ENCODE peak calls at places on chromosomes 12 and 14, in six cellular contexts. R, N, G, S, O and F are unnamed samples.

GRCh38 chr12:49791700-49792099 is 36.5 kb downstream of the NCKAP5L start:
- DNase-seq in R (no peak), S (no peak), O (no peak), G (no peak), N (no peak), F (no peak)

GRCh38 chr12:132385375-132385774 is 56.0 kb upstream of the GALNT9 start:
- DNase-seq in G (no peak), S (no peak), O (no peak), R (no peak), N (no peak), F (no peak)

GRCh38 chr12:17456486-17456885 is 633.5 kb downstream of the RERGL start:
- DNase-seq in O (no peak), R (no peak), G (no peak), N (no peak), S (no peak), F (peak)

GRCh38 chr12:111942557-111942956 is 70.4 kb downstream of the TMEM116 start:
- DNase-seq in O (peak), R (peak), S (peak), G (no peak), N (no peak), F (no peak)

GRCh38 chr14:104925941-104926609 is 1.4 kb downstream of the PLD4 start:
- DNase-seq in R (no peak), G (no peak), O (no peak), N (no peak), S (no peak), F (no peak)

GRCh38 chr12:11827096-11827841 is 177.8 kb downstream of the ETV6 start:
- DNase-seq in S (peak), G (no peak), O (peak), R (no peak), N (peak), F (peak)

GRCh38 chr12:106954462-106955376 is 988 bp upstream of the TMEM263 start:
- DNase-seq in S (no peak), N (no peak), R (peak), G (peak), O (no peak), F (no peak)

GRCh38 chr12:108004368-108004767 is 124.7 kb upstream of the WSCD2 start:
- DNase-seq in S (peak), G (no peak), N (peak), R (no peak), O (no peak), F (peak)

GRCh38 chr14:104554088-104554607 is 25.4 kb upstream of the C14orf180 start:
- DNase-seq in R (no peak), S (no peak), N (no peak), O (no peak), G (no peak), F (no peak)

GRCh38 chr12:92146497-92146828 is 817 bp upstream of the BTG1 start:
- DNase-seq in S (no peak), R (peak), O (no peak), N (no peak), G (no peak), F (no peak)

GRCh38 chr12:2779281-2779680 is 15.5 kb upstream of the FKBP4 start:
- DNase-seq in S (no peak), O (no peak), N (no peak), G (no peak), R (no peak), F (peak)

GRCh38 chr14:96126339-96126770 is 78.3 kb upstream of the BDKRB2 start:
- DNase-seq in N (no peak), G (no peak), O (peak), R (peak), S (no peak), F (no peak)

GRCh38 chr12:104986022-104986941 is at the start of gene NOPCHAP1:
- DNase-seq in N (peak), O (peak), G (peak), R (peak), S (peak), F (peak)
- H3K18ac ChIP-seq in N (peak), O (peak), G (peak), R (peak), S (peak), F (peak)

DNA sequence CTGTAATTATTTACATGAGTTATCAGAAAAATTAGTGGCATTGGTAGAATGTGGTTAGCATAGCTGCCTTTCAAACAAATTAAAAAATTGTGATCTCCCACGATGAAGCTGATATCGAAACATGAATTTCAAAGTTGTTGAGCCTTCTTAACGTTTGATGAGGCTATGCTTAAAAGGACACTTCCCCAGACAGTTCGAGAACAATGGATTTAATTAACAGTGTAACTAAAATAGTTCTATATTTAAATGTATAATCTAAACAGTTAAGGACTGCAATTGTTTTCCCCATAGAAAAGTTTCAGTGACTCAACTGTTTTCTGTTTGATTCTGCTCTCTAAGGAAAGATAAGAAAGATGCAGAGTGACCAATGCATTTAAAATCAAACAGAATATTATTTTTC is 1.6 kb downstream of the CLEC2B start:
- DNase-seq in R (no peak), O (peak), G (no peak), S (no peak), N (no peak), F (no peak)
- H3K4me3 ChIP-seq in R (no peak), O (no peak), G (no peak), S (no peak), N (no peak), F (no peak)

DNA sequence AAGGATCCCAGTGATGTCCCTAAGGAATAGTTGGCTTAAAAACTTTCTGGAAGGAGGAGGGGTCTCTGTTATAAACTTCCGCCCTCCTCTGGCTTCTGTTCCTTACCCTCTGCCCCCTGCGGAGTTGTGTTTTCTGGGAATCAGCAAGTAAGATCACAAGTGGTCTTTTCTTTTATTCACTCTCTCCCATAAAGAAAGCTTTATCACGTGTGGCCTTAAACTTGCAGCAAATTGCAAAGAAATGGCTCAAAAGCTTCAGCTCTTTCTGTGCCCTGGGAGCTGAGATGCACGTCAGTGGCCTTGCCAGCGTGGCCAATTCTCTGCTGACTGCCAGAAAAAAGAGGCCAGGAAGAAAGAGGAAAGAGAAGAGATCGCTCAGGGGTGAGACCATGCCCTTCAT is at the start of gene SLCO1C1:
- DNase-seq in R (no peak), O (no peak), N (no peak), S (no peak), G (peak), F (peak)
- H3K18ac ChIP-seq in R (no peak), O (no peak), N (no peak), S (no peak), G (no peak), F (no peak)

GRCh38 chr12:5944053-5944452 is 1.0 kb downstream of the ANO2 start:
- DNase-seq in R (no peak), S (no peak), O (no peak), N (no peak), G (no peak), F (no peak)
- H3K4me3 ChIP-seq in R (no peak), S (no peak), O (no peak), N (no peak), G (peak), F (no peak)

DNA sequence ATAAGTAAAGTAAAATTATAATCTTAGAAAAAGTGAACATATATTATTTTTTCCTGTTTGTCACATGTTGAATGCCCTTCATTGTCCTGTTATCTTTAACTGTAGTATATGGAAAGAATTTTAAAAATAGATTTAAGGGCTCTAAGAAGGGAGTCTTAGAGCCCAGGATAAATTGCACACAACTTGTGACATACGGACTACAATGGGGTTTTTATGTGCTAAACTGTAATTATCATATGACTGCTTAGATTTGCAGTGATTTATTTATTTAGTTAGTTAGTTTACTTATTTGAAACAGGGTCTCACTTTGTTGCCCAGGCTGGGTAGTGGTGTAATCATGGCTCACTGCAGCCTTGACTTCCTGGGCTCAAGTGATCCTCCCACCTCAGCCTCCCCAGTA is 187.8 kb upstream of the HMGA2 start:
- DNase-seq in O (no peak), S (no peak), R (no peak), G (no peak), N (no peak), F (no peak)
- H3K18ac ChIP-seq in O (no peak), S (no peak), R (peak), G (no peak), N (no peak), F (no peak)

GRCh38 chr14:85535916-85536834 is 6.2 kb downstream of the FLRT2 start:
- DNase-seq in S (no peak), G (no peak), O (peak), R (peak), N (no peak), F (peak)

GRCh38 chr14:85537526-85537925 is 7.6 kb downstream of the FLRT2 start:
- DNase-seq in O (no peak), R (no peak), S (no peak), G (no peak), N (no peak), F (no peak)

GRCh38 chr14:85538636-85539035 is 8.7 kb downstream of the FLRT2 start:
- DNase-seq in R (no peak), S (no peak), G (no peak), O (no peak), N (no peak), F (no peak)

GRCh38 chr14:85535316-85535715 is 5.4 kb downstream of the FLRT2 start:
- DNase-seq in R (no peak), N (no peak), G (no peak), S (no peak), O (peak), F (no peak)

GRCh38 chr14:85536835-85537195 is 6.9 kb downstream of the FLRT2 start:
- DNase-seq in R (peak), G (no peak), O (peak), N (no peak), S (no peak), F (no peak)
- H3K4me3 ChIP-seq in R (no peak), G (no peak), O (no peak), N (no peak), S (no peak), F (no peak)

GRCh38 chr12:69055706-69056105 is 122.7 kb upstream of the CPM start:
- DNase-seq in O (no peak), R (no peak), G (no peak), N (no peak), S (no peak), F (no peak)

GRCh38 chr12:69055280-69055679 is 122.3 kb upstream of the CPM start:
- DNase-seq in O (no peak), G (no peak), N (no peak), S (no peak), R (no peak), F (no peak)

GRCh38 chr12:69054343-69055056 is 121.5 kb upstream of the CPM start:
- DNase-seq in O (no peak), R (no peak), N (no peak), S (no peak), G (no peak), F (no peak)

GRCh38 chr12:69056743-69057515 is 124.0 kb upstream of the CPM start:
- DNase-seq in N (no peak), G (no peak), R (peak), S (no peak), O (peak), F (no peak)

DNA sequence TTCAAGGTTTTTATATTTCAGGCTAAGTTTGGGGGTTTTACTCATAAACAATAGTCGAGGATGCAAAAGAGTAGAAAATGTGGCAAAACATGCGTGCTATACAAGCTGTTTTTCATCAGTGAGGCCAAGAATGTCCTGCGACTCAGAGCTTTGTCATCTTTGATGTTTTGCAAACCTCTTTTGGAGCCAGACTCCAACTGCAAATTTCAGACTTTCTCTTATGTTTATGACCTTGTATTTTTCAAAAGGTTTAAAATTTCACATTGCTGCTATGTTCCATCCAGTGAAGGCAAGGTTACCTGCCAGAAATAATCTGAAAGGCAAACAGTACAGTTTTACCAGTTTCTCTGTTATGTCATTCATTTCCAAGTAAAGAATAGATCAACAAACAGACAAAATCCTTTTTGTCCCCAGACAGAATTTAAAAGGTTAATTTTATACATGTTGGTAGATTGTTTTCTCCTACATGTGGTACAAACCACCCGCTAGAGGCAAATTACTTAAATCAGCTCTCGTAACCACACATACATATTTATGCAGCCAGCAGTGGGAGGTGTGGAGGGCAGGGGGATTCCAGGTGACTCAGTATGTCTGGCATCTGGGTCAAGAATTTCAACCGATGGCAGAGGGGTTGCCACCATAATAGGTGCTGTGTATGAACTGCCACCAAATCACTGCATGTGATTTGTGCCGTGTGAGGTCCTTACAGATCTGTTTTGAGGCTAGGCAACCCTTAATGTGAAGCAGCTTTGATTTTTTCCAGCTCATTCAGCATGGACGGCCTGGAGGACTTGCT is 119.8 kb upstream of the CPM start:
- DNase-seq in R (peak), O (peak), G (no peak), S (peak), N (no peak), F (peak)
- H3K18ac ChIP-seq in R (peak), O (no peak), G (no peak), S (peak), N (no peak), F (peak)

DNA sequence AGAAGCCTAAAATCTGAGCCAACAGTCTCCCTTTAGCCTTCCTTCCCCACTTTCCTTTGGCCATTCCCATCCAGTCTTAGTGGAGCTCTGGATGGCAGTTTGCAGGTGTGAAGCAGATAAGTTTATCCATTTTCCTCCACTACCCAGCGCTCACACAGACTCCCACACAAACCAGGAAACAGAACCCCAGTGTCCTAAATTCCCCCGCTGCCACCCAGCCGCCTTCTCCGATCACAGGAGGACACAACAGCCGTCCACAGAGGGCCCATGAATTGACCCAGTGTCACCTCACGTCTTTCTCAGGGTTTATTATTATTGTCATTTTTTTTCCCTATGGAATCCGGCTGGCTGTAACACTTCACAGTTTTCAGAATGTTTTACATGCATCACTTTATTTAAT is 16.4 kb downstream of the CD9 start:
- DNase-seq in R (no peak), O (no peak), G (no peak), S (no peak), N (no peak), F (no peak)
- H3K4me3 ChIP-seq in R (no peak), O (no peak), G (no peak), S (no peak), N (no peak), F (no peak)

DNA sequence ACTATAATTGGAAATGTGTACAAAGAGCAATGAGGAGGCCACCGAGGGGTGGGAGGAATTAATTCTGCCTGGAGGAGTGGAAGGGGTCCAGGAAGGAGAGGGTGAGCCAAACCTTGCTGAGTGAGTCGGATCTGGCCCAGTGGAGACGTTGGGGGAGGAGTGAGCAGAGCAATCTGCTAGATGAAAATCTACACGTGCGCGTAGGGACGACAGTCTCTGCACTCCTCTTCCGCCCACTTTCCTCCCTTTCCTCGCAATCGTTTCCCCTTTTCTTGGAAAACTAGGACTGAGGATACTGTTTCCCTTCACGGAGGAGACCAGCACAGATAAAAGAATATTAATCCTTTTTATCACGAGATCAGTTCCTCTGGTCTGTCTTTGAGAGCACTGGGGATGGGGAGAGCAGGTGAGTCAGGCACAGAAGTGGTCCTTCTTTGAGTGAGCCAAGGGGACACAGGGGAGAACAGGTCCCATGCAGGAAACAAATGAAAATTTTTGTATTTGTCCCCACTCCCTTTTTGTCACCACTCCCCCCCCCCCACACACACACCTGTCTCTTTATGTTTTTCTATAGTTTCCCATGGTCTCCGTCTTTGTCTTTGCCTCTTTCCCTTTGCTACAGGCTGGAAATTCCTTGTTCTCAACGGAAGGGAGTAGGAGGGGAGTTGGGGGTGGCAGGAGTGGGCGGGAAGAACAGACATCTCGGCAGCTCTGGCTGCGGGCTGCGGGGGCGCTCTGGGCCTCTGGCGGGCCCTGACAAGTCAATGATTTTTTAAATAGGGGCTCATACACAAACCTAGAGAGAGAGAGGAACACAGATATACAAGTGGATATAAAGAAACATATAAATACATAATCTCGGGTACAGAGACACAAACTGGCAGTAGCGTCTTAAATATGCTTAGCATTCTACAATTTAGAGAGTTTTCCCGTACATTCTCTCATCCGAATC is 2.6 kb upstream of the NAB2 start:
- DNase-seq in S (peak), N (peak), O (peak), G (peak), R (peak), F (peak)
- H3K18ac ChIP-seq in S (peak), N (peak), O (peak), G (peak), R (peak), F (peak)

DNA sequence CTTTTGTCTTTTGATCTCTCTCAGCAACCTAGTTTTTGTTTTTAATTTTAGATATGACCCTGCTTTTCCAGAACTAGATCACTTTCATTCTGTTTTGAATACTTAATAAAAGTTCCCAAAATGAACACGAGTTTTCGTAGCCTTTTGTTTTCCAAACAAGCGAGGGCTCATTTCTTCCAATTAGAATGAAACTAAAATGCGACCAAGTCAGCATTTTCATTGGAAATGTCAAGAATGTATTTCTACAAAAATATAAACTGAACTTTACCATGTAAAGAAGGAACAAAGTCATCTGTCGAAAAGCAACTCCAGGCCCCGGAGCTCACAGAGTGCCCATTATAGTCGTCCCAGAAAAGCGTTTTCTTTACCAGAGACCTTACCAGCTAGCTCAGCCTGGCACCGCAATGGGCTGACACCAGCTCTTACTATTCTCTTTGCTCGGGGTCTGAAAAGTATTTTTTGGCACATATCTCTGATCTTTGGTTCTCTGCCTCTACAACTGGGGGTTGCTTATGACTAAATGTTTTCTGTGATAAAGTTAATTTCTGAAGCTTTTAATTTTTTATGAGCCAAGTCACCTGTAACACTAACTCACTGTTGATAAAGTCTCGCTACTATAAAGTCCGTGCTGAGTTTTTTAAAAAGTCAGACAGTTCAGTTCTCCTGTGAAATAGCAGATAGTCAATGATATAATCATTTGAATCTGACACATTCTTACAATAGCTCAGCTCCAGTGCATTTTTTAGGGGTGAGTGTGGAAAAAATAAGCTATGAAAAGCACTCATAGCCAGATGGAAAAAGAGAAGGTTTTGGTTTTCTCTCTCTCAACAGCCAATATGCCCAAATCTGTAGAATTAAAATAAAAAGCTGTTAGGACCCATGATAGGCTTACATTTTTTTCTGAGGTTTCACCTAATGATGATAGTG is 43.4 kb downstream of the SAMD4A start:
- DNase-seq in O (peak), R (peak), S (peak), G (no peak), N (no peak), F (no peak)
- H3K4me3 ChIP-seq in O (no peak), R (no peak), S (no peak), G (no peak), N (no peak), F (no peak)